ENCODE peak calls at places on chromosomes 16 and 17, in seven cellular contexts. I is GM04504; L is GM13977; F is fibroblast of lung; X is activated CD4-positive, CD25-positive, alpha-beta regulatory T cell treated with anti-CD3 and anti-CD28 coated beads, Interleukin-2, amount 50 U/mL, for 16 hours; T is ELF-1; Y is cerebellar cortex. G is an unnamed sample.
A peak's percentile ranks its signal among the peaks of the same experiment; 100 is the strongest.

GRCh38 chr16:61165797-61166196 is 870.4 kb downstream of the CDH8 start:
- DNase-seq in I (no peak), L (no peak), F (no peak), X (no peak), T (no peak), Y (no peak), G (no peak)

GRCh38 chr16:80819988-80820387 is 15.6 kb upstream of the CDYL2 start:
- DNase-seq in I (no peak), L (no peak), F (no peak), X (no peak), T (no peak), Y (no peak), G (no peak)

GRCh38 chr16:56068314-56068713 is 123.0 kb upstream of the GNAO1 start:
- DNase-seq in I (no peak), L (no peak), F (no peak), X (no peak), T (no peak), Y (no peak), G (no peak)

GRCh38 chr17:41338961-41339485 is 11.6 kb downstream of the KRT33A start:
- DNase-seq in I (no peak), L (no peak), F (no peak), X (no peak), T (no peak), Y (no peak), G (no peak)

GRCh38 chr17:7634384-7634783 is 4.4 kb downstream of the SHBG start:
- DNase-seq in I (no peak), L (peak; percentile 31), F (peak; percentile 28), X (no peak), T (peak; percentile 80), Y (peak; percentile 68), G (no peak)

GRCh38 chr16:50489187-50489586 is 59.0 kb upstream of the NKD1 start:
- DNase-seq in I (no peak), L (no peak), F (no peak), X (no peak), T (no peak), Y (no peak), G (no peak)

GRCh38 chr17:80959330-80960036 is 32.2 kb upstream of the CHMP6 start:
- DNase-seq in I (peak; percentile 73), L (no peak), F (peak; percentile 86), X (no peak), T (peak; percentile 75), Y (no peak), G (peak; percentile 5)

GRCh38 chr17:11898526-11899235 is 98.6 kb downstream of the ZNF18 start:
- DNase-seq in I (no peak), L (no peak), F (no peak), X (no peak), T (no peak), Y (no peak), G (no peak)

GRCh38 chr16:16042076-16042475 is 92.7 kb downstream of the ABCC1 start:
- DNase-seq in I (peak; percentile 64), L (no peak), F (peak; percentile 91), X (no peak), T (no peak), Y (peak; percentile 21), G (no peak)

GRCh38 chr17:58156839-58157803 is 8.9 kb downstream of the OR4D1 start:
- DNase-seq in I (no peak), L (peak; percentile 22), F (peak; percentile 9), X (peak; percentile 18), T (peak; percentile 66), Y (peak; percentile 55), G (no peak)

GRCh38 chr16:13931845-13932244 is 11.9 kb downstream of the ERCC4 start:
- DNase-seq in I (no peak), L (no peak), F (no peak), X (no peak), T (no peak), Y (no peak), G (no peak)